ENCODE peak calls at places on chromosomes 12 and 14, in eight cellular contexts. C is activated CD4-positive, alpha-beta T cell treated with anti-CD3 and anti-CD28 coated beads, Interleukin-2, amount 50 U/mL, for 1 hour; S is activated T-helper 9 cell treated with anti-CD3 and anti-CD28 coated beads, Interleukin-2, amount 50 U/mL, for 16 hours; M is Panc1; P is endothelial cell of umbilical vein; X is heart right ventricle; Y is Right ventricle myocardium superior; Z is CD4-positive, alpha-beta T cell. E is an unnamed sample.

GRCh38 chr14:75295491-75296338 is 17.1 kb downstream of the FOS start:
- DNase-seq in C (peak; percentile 76), S (peak; percentile 67), M (no peak), P (peak; percentile 82), X (peak; percentile 83), Y (peak; percentile 89), Z (peak; percentile 79), E (peak; percentile 88)

GRCh38 chr12:98893601-98894411 is 248.7 kb downstream of the APAF1 start:
- DNase-seq in C (no peak), S (no peak), M (no peak), P (no peak), X (no peak), Y (no peak), Z (no peak), E (peak; percentile 18)

GRCh38 chr14:77000340-77001235 is 27.9 kb downstream of the IRF2BPL start:
- DNase-seq in C (no peak), S (no peak), M (no peak), P (peak; percentile 67), X (no peak), Y (peak; percentile 55), Z (no peak), E (peak; percentile 40)

GRCh38 chr12:92020983-92021664 is 124.5 kb downstream of the BTG1 start:
- DNase-seq in C (no peak), S (no peak), M (no peak), P (no peak), X (no peak), Y (no peak), Z (no peak), E (peak; percentile 43)

GRCh38 chr12:145369-145960 is 68.5 kb downstream of the SLC6A12 start:
- DNase-seq in C (no peak), S (no peak), M (no peak), P (no peak), X (no peak), Y (no peak), Z (no peak), E (no peak)

GRCh38 chr12:80509781-80510556 is 65.9 kb downstream of the PTPRQ start:
- DNase-seq in C (no peak), S (no peak), M (no peak), P (no peak), X (no peak), Y (no peak), Z (no peak), E (peak; percentile 29)

GRCh38 chr12:34124608-34125007 is 102.3 kb downstream of the ALG10 start:
- DNase-seq in C (no peak), S (no peak), M (no peak), P (no peak), X (no peak), Y (no peak), Z (no peak), E (no peak)

GRCh38 chr12:82174936-82175335 is 183.3 kb downstream of the CCDC59 start:
- DNase-seq in C (no peak), S (no peak), M (no peak), P (no peak), X (no peak), Y (no peak), Z (no peak), E (no peak)

GRCh38 chr12:99455350-99456037 is 192.1 kb upstream of the GARIN6 start:
- DNase-seq in C (no peak), S (no peak), M (no peak), P (no peak), X (no peak), Y (no peak), Z (no peak), E (peak; percentile 52)

GRCh38 chr14:89255852-89256251 is 161.2 kb downstream of the FOXN3 start:
- DNase-seq in C (no peak), S (no peak), M (no peak), P (no peak), X (no peak), Y (no peak), Z (no peak), E (no peak)

GRCh38 chr12:112008918-112009317 is 4.0 kb downstream of the TMEM116 start:
- DNase-seq in C (no peak), S (no peak), M (no peak), P (peak; percentile 78), X (no peak), Y (no peak), Z (no peak), E (no peak)

GRCh38 chr14:33933386-33933934 is 17.4 kb downstream of the EGLN3 start:
- DNase-seq in C (no peak), S (no peak), M (no peak), P (peak; percentile 59), X (no peak), Y (no peak), Z (no peak), E (no peak)

GRCh38 chr12:9700606-9700956 is 31.1 kb downstream of the CLEC2D start:
- DNase-seq in C (no peak), S (no peak), M (no peak), P (no peak), X (no peak), Y (no peak), Z (no peak), E (no peak)

GRCh38 chr12:90695415-90695814 is 259.6 kb downstream of the CCER1 start:
- DNase-seq in C (no peak), S (no peak), M (no peak), P (peak; percentile 27), X (no peak), Y (no peak), Z (no peak), E (no peak)

GRCh38 chr14:93475471-93475870 is 44.7 kb downstream of the UNC79 start:
- DNase-seq in C (no peak), S (no peak), M (no peak), P (no peak), X (no peak), Y (no peak), Z (no peak), E (no peak)

GRCh38 chr14:103522649-103523582 is at the start of gene CKB:
- DNase-seq in C (no peak), S (no peak), M (no peak), P (no peak), X (peak; percentile 59), Y (peak; percentile 84), Z (no peak), E (peak; percentile 78)

GRCh38 chr14:64929003-64929337 is 13.6 kb downstream of the GPX2 start:
- DNase-seq in C (no peak), S (no peak), M (no peak), P (no peak), X (no peak), Y (no peak), Z (no peak), E (no peak)

GRCh38 chr12:112381898-112382796 is at the start of gene HECTD4:
- DNase-seq in C (peak; percentile 93), S (peak; percentile 92), M (no peak), P (peak; percentile 84), X (peak; percentile 95), Y (peak; percentile 99), Z (peak; percentile 93), E (peak; percentile 94)

GRCh38 chr12:111024205-111024794 is 103.9 kb upstream of the MYL2 start:
- DNase-seq in C (peak; percentile 50), S (peak; percentile 15), M (no peak), P (peak; percentile 30), X (peak; percentile 42), Y (peak; percentile 62), Z (peak; percentile 56), E (peak; percentile 71)

GRCh38 chr14:99605299-99605961 is 1.4 kb upstream of the CCDC85C start:
- DNase-seq in C (peak; percentile 80), S (peak; percentile 75), M (no peak), P (peak; percentile 63), X (peak; percentile 34), Y (peak; percentile 74), Z (peak; percentile 83), E (peak; percentile 88)

GRCh38 chr12:116152268-116152667 is 125.2 kb downstream of the MED13L start:
- DNase-seq in C (no peak), S (no peak), M (no peak), P (no peak), X (no peak), Y (no peak), Z (no peak), E (peak; percentile 43)